ENCODE peak calls at places on chromosomes 12 and 14, in nine cellular contexts. J is osteocyte; Z is WERI-Rb-1; X is caudate nucleus; W is left cardiac atrium; N is EL; E is stimulated activated naive CD8-positive, alpha-beta T cell treated with anti-CD3 and anti-CD28 coated beads, Interleukin-15, amount 100 ng/mL, for 72 hours; U is stimulated activated CD4-positive, alpha-beta T cell treated with anti-CD3 and anti-CD28 coated beads, Interleukin-2, amount 100 ng/mL, for 24 hours; K is lung. Y is an unnamed sample.
A peak's percentile ranks its signal among the peaks of the same experiment; 100 is the strongest.

GRCh38 chr14:40312296-40312695 is 880.1 kb upstream of the FBXO33 start:
- DNase-seq in J (no peak), Z (no peak), X (no peak), W (no peak), N (no peak), E (no peak), U (no peak), K (no peak), Y (no peak)

GRCh38 chr14:97634786-97635185 is 837.6 kb downstream of the VRK1 start:
- DNase-seq in J (no peak), Z (no peak), X (no peak), W (no peak), N (no peak), E (peak; percentile 22), U (no peak), K (no peak), Y (no peak)

GRCh38 chr12:65643595-65644386 is 180.5 kb upstream of the HMGA2 start:
- DNase-seq in J (no peak), Z (no peak), X (no peak), W (no peak), N (no peak), E (no peak), U (no peak), K (no peak), Y (no peak)

GRCh38 chr14:22579218-22579617 is 9.8 kb downstream of the DAD1 start:
- DNase-seq in J (no peak), Z (no peak), X (no peak), W (no peak), N (no peak), E (no peak), U (no peak), K (no peak), Y (no peak)

GRCh38 chr12:48934312-48934706 is 9.0 kb upstream of the FKBP11 start:
- DNase-seq in J (no peak), Z (no peak), X (no peak), W (no peak), N (no peak), E (no peak), U (no peak), K (no peak), Y (no peak)

GRCh38 chr12:28253175-28253641 is 63.0 kb downstream of the CCDC91 start:
- DNase-seq in J (no peak), Z (no peak), X (no peak), W (no peak), N (peak; percentile 41), E (peak; percentile 45), U (peak; percentile 56), K (no peak), Y (no peak)

GRCh38 chr12:65769880-65770279 is 54.4 kb upstream of the HMGA2 start:
- DNase-seq in J (no peak), Z (no peak), X (no peak), W (no peak), N (no peak), E (no peak), U (no peak), K (no peak), Y (no peak)

GRCh38 chr12:26317942-26318565 is 122.7 kb downstream of the SSPN start:
- DNase-seq in J (no peak), Z (no peak), X (no peak), W (no peak), N (peak; percentile 69), E (no peak), U (no peak), K (no peak), Y (peak; percentile 24)

GRCh38 chr14:75370416-75371205 is 57.2 kb upstream of the JDP2 start:
- DNase-seq in J (no peak), Z (no peak), X (no peak), W (no peak), N (no peak), E (no peak), U (no peak), K (no peak), Y (no peak)

GRCh38 chr12:52798003-52798670 is 2.2 kb upstream of the KRT3 start:
- DNase-seq in J (no peak), Z (no peak), X (no peak), W (no peak), N (peak; percentile 87), E (no peak), U (no peak), K (no peak), Y (peak; percentile 18)

GRCh38 chr12:9951026-9951652 is 19.0 kb upstream of the CLEC2A start:
- DNase-seq in J (no peak), Z (no peak), X (no peak), W (no peak), N (no peak), E (peak; percentile 25), U (peak; percentile 18), K (no peak), Y (no peak)

GRCh38 chr12:116370004-116370404 is 92.5 kb upstream of the MED13L start:
- DNase-seq in J (no peak), Z (no peak), X (no peak), W (no peak), N (peak; percentile 94), E (no peak), U (no peak), K (no peak), Y (peak; percentile 96)

GRCh38 chr12:109109756-109110350 is 6.5 kb upstream of the ACACB start:
- DNase-seq in J (no peak), Z (no peak), X (no peak), W (no peak), N (no peak), E (no peak), U (no peak), K (no peak), Y (no peak)

GRCh38 chr14:73452341-73453191 is 5.8 kb downstream of the NUMB start:
- DNase-seq in J (no peak), Z (no peak), X (no peak), W (no peak), N (peak; percentile 91), E (no peak), U (no peak), K (no peak), Y (no peak)

GRCh38 chr12:93943766-93944165 is 204.6 kb upstream of the PLXNC1 start:
- DNase-seq in J (no peak), Z (no peak), X (no peak), W (peak; percentile 27), N (peak; percentile 56), E (no peak), U (no peak), K (no peak), Y (no peak)